ENCODE peak calls at places on chromosomes 12 and 14, in seven cellular contexts. T, E, S, C, J, U and F are unnamed samples.

GRCh38 chr14:33711761-33712160 is 239.1 kb downstream of the EGLN3 start:
- DNase-seq in T (no peak), E (no peak), S (no peak), C (no peak), J (no peak), U (no peak), F (no peak)

GRCh38 chr14:89630096-89630829 is 213.2 kb upstream of the FOXN3 start:
- DNase-seq in T (no peak), E (no peak), S (no peak), C (no peak), J (no peak), U (no peak), F (no peak)

GRCh38 chr14:64465856-64466554 is 706 bp downstream of the AKAP5 start:
- DNase-seq in T (no peak), E (no peak), S (peak), C (peak), J (no peak), U (peak), F (no peak)

GRCh38 chr14:60091550-60092511 is at the start of gene PCNX4:
- DNase-seq in T (peak), E (peak), S (peak), C (peak), J (peak), U (peak), F (peak)

GRCh38 chr12:56338643-56339422 is at the start of gene IL23A:
- DNase-seq in T (no peak), E (no peak), S (peak), C (no peak), J (no peak), U (peak), F (no peak)

GRCh38 chr12:19457561-19457960 is 18.3 kb downstream of the AEBP2 start:
- DNase-seq in T (no peak), E (no peak), S (no peak), C (no peak), J (no peak), U (no peak), F (no peak)

GRCh38 chr12:121508533-121508932 is 72.3 kb downstream of the KDM2B start:
- DNase-seq in T (no peak), E (no peak), S (no peak), C (no peak), J (no peak), U (no peak), F (no peak)

GRCh38 chr12:124695861-124696260 is 128.4 kb upstream of the NCOR2 start:
- DNase-seq in T (no peak), E (no peak), S (no peak), C (no peak), J (no peak), U (no peak), F (no peak)

GRCh38 chr12:57196956-57197355 is 19.6 kb upstream of the NXPH4 start:
- DNase-seq in T (no peak), E (no peak), S (no peak), C (no peak), J (no peak), U (no peak), F (no peak)

GRCh38 chr12:124923906-124924734 is 9.7 kb upstream of the UBC start:
- DNase-seq in T (no peak), E (no peak), S (peak), C (no peak), J (no peak), U (peak), F (no peak)

GRCh38 chr12:96401061-96401871 is 1.0 kb upstream of the CDK17 start:
- DNase-seq in T (no peak), E (no peak), S (peak), C (peak), J (no peak), U (peak), F (peak)

GRCh38 chr14:38616959-38617358 is 361.1 kb upstream of the CLEC14A start:
- DNase-seq in T (no peak), E (no peak), S (no peak), C (no peak), J (no peak), U (peak), F (no peak)

DNA sequence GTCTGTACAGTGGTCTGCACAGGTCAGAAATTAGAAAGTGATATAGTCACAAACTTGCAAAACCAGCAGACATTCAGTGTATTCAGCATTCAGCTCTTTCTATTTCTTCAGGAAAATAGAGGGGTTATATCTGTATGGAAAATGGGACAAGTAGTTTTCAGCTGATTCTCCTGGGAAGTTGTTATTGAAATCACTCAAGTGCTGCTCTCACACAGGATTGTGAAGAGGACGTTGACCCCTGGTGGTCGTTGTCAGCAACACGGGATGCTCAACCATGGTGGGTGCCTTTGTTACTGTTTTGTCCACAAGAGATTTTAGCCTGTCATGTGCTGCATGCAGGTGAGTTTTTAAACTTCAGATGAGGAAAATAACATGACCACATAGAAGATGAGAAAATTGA is 981.8 kb downstream of the TMEM121 start:
- DNase-seq in T (no peak), E (no peak), S (no peak), C (no peak), J (no peak), U (peak), F (no peak)
- TF ChIP-seq CTCF in T (no peak), E (no peak), S (no peak), C (no peak), J (no peak), U (no peak), F (no peak)

GRCh38 chr12:3872800-3873636 is at the start of gene PARP11:
- DNase-seq in T (peak), E (peak), S (peak), C (peak), J (peak), U (peak), F (peak)

GRCh38 chr12:3869448-3869847 is 3.8 kb downstream of the PARP11 start:
- DNase-seq in T (no peak), E (no peak), S (no peak), C (no peak), J (no peak), U (no peak), F (no peak)

DNA sequence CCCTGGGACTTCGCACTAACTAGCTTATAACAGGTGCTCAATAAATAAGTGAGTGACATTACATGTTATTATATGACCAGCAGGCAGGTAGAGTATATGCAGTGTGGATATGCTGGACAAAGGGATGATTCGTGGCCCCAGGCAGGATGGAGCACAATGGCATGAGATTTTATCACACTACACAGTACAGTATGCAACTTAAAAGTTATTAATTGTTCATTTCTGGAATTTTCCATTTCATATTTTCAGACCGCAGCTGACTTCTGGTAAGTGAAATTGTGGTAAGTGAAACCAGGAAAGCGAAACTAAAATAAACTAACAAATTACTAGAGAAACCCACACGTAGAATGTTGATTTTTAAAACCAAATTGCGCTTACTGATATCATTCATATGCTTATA is 3.3 kb downstream of the PARP11 start:
- DNase-seq in T (no peak), E (no peak), S (no peak), C (no peak), J (no peak), U (no peak), F (no peak)
- H3K4me3 ChIP-seq in T (peak), E (no peak), S (no peak), C (no peak), J (no peak), U (no peak), F (no peak)

GRCh38 chr14:100239840-100240724 is 1.1 kb downstream of the YY1 start:
- DNase-seq in T (peak), E (peak), S (peak), C (peak), J (peak), U (peak), F (peak)

GRCh38 chr14:100239200-100239839 is 376 bp downstream of the YY1 start:
- DNase-seq in T (no peak), E (no peak), S (no peak), C (peak), J (no peak), U (no peak), F (no peak)

GRCh38 chr14:100238419-100239199 is at the start of gene YY1:
- DNase-seq in T (peak), E (peak), S (peak), C (peak), J (peak), U (peak), F (peak)

GRCh38 chr14:100241279-100241678 is 2.3 kb downstream of the YY1 start:
- DNase-seq in T (no peak), E (no peak), S (no peak), C (no peak), J (no peak), U (no peak), F (no peak)

GRCh38 chr14:100240725-100241032 is 1.7 kb downstream of the YY1 start:
- DNase-seq in T (no peak), E (no peak), S (no peak), C (no peak), J (no peak), U (no peak), F (no peak)
- TF ChIP-seq CTCF in T (no peak), E (no peak), S (no peak), C (no peak), J (no peak), U (no peak), F (no peak)

DNA sequence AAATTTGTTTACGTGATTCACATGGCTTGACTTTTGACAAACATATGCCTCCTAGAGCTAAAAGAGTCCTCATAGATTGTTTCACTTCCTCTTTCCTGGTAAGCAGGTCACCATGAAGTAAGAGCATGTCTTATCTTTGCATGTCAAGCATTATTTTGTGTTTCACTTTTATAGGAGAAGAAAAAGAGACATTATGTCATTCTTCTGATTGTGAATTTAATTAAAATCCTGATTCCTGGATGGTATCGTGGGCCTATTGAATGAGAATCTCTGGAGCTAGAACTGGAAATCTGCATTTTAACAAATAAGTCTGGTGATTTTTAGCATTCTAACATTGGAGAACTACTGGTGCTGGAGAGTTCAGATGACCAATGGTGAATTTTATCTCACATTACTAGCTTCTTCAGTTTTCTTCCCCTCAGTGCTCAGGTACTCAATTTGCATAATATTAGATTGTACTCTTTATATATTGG is 218.6 kb upstream of the ATP2B1 start:
- DNase-seq in T (no peak), E (no peak), S (no peak), C (no peak), J (no peak), U (no peak), F (no peak)
- H3K4me3 ChIP-seq in T (no peak), E (no peak), S (no peak), C (no peak), J (no peak), U (no peak), F (no peak)

GRCh38 chr14:93207468-93208308 is 632 bp downstream of the UBR7 start:
- DNase-seq in T (no peak), E (peak), S (peak), C (peak), J (no peak), U (peak), F (no peak)
- TF ChIP-seq CTCF in T (no peak), E (no peak), S (peak), C (peak), J (peak), U (peak), F (peak)

GRCh38 chr12:111780166-111780565 is 13.4 kb downstream of the ALDH2 start:
- DNase-seq in T (no peak), E (no peak), S (no peak), C (peak), J (no peak), U (no peak), F (no peak)

GRCh38 chr12:111777345-111778045 is 10.8 kb downstream of the ALDH2 start:
- DNase-seq in T (no peak), E (peak), S (no peak), C (peak), J (no peak), U (no peak), F (no peak)

GRCh38 chr12:111773801-111774551 is 7.2 kb downstream of the ALDH2 start:
- DNase-seq in T (peak), E (peak), S (peak), C (peak), J (peak), U (no peak), F (peak)

GRCh38 chr12:111776836-111777344 is 10.2 kb downstream of the ALDH2 start:
- DNase-seq in T (no peak), E (no peak), S (no peak), C (no peak), J (no peak), U (no peak), F (no peak)

GRCh38 chr12:111775205-111776193 is 8.8 kb downstream of the ALDH2 start:
- DNase-seq in T (peak), E (peak), S (peak), C (peak), J (no peak), U (no peak), F (no peak)
- H3K4me3 ChIP-seq in T (peak), E (peak), S (no peak), C (no peak), J (no peak), U (no peak), F (no peak)

GRCh38 chr14:78154827-78155226 is 15.3 kb upstream of the NRXN3 start:
- DNase-seq in T (no peak), E (no peak), S (no peak), C (no peak), J (no peak), U (peak), F (no peak)
- TF ChIP-seq CTCF in T (no peak), E (no peak), S (peak), C (no peak), J (no peak), U (peak), F (no peak)

DNA sequence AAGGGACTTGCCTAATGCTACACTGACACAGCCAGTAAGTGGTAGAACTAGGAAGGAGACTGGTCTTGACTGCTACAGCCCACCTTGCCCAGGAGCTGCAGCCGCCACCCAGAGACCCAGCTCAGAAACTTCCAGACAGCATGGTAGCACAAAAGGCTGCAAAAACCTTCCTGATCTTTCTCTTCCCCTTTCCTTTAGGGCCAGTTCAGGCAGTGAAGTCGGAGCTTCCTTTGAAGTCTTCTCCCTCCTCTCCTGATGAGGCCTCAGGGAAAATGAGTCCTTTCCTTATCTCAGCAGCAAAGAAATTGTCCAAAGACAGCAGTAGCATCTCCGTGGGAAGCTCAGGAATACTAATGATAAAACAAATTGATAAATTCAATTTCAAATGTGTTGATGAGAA is 21.0 kb upstream of the CHST11 start:
- DNase-seq in T (no peak), E (no peak), S (no peak), C (no peak), J (no peak), U (no peak), F (no peak)
- H3K4me3 ChIP-seq in T (no peak), E (no peak), S (no peak), C (no peak), J (no peak), U (no peak), F (no peak)